ENCODE peak calls at places on chromosomes 5 and 9, in six cellular contexts. C, J, T, G, X and W are unnamed samples.

GRCh38 chr9:111481885-111482636 is 2.1 kb downstream of the ECPAS start:
- DNase-seq in C (peak), J (no peak), T (peak), G (no peak), X (peak), W (no peak)

GRCh38 chr9:22040760-22041159 is 31.7 kb upstream of the CDKN2B start:
- DNase-seq in C (no peak), J (no peak), T (no peak), G (no peak), X (peak), W (no peak)

GRCh38 chr9:88653926-88654325 is 118.9 kb downstream of the NXNL2 start:
- DNase-seq in C (no peak), J (no peak), T (no peak), G (no peak), X (no peak), W (no peak)

GRCh38 chr5:23445573-23445972 is 61.8 kb upstream of the PRDM9 start:
- DNase-seq in C (no peak), J (no peak), T (no peak), G (no peak), X (no peak), W (no peak)

GRCh38 chr9:81557957-81558791 is 131.2 kb downstream of the TLE1 start:
- DNase-seq in C (no peak), J (no peak), T (no peak), G (no peak), X (peak), W (no peak)

GRCh38 chr5:137498736-137499505 is at the start of gene SPOCK1:
- DNase-seq in C (peak), J (peak), T (peak), G (peak), X (no peak), W (peak)

GRCh38 chr9:133484671-133485437 is 6.0 kb upstream of the SLC2A6 start:
- DNase-seq in C (peak), J (no peak), T (no peak), G (no peak), X (no peak), W (no peak)

GRCh38 chr9:3244963-3245653 is 280.7 kb downstream of the RFX3 start:
- DNase-seq in C (peak), J (no peak), T (no peak), G (peak), X (no peak), W (no peak)

GRCh38 chr5:169668732-169669131 is 31.7 kb downstream of the DOCK2 start:
- DNase-seq in C (no peak), J (no peak), T (no peak), G (no peak), X (no peak), W (no peak)

GRCh38 chr5:76801803-76802195 is 17.0 kb upstream of the F2RL1 start:
- DNase-seq in C (no peak), J (no peak), T (no peak), G (no peak), X (no peak), W (no peak)

GRCh38 chr9:12719431-12719830 is 26.2 kb downstream of the TYRP1 start:
- DNase-seq in C (no peak), J (peak), T (no peak), G (peak), X (no peak), W (no peak)

GRCh38 chr5:123089572-123089970 is 530 bp downstream of the PRDM6 start:
- DNase-seq in C (peak), J (no peak), T (no peak), G (no peak), X (no peak), W (no peak)

GRCh38 chr9:79581794-79582193 is 10.0 kb downstream of the TLE4 start:
- DNase-seq in C (no peak), J (no peak), T (no peak), G (no peak), X (peak), W (no peak)